ENCODE peak calls at places on chromosomes 2 and 18, in six cellular contexts. Q is K562, T is H1, J is IMR-90, W is mesothelial cell of epicardium, A is upper lobe of right lung. H is an unnamed sample.
A peak's percentile ranks its signal among the peaks of the same experiment; 100 is the strongest.

GRCh38 chr2:207767461-207768167 is 2.1 kb downstream of the FZD5 start:
- DNase-seq in Q (no peak), T (no peak), J (no peak), W (peak; percentile 47), A (peak; percentile 86), H (no peak)

GRCh38 chr2:25265802-25266201 is 75.9 kb downstream of the DNMT3A start:
- DNase-seq in Q (peak; percentile 56), T (no peak), J (no peak), W (no peak), A (no peak), H (no peak)

GRCh38 chr2:135494503-135494902 is 36.5 kb downstream of the ZRANB3 start:
- DNase-seq in Q (no peak), T (no peak), J (peak; percentile 40), W (no peak), A (no peak), H (no peak)

GRCh38 chr2:238688197-238689153 is 159.4 kb upstream of the TWIST2 start:
- DNase-seq in Q (no peak), T (no peak), J (no peak), W (no peak), A (no peak), H (no peak)

GRCh38 chr2:41910126-41910525 is 137.7 kb upstream of the PKDCC start:
- DNase-seq in Q (no peak), T (no peak), J (peak; percentile 77), W (no peak), A (no peak), H (no peak)

GRCh38 chr2:16130906-16131400 is 190.6 kb downstream of the MYCN start:
- DNase-seq in Q (no peak), T (peak; percentile 38), J (no peak), W (no peak), A (no peak), H (no peak)

GRCh38 chr18:31720867-31721266 is 36.5 kb upstream of the B4GALT6 start:
- DNase-seq in Q (no peak), T (no peak), J (no peak), W (no peak), A (no peak), H (no peak)

GRCh38 chr18:57947117-57947516 is 96.9 kb upstream of the NEDD4L start:
- DNase-seq in Q (no peak), T (no peak), J (no peak), W (no peak), A (no peak), H (no peak)

GRCh38 chr2:30730736-30731135 is 76.5 kb downstream of the CAPN13 start:
- DNase-seq in Q (no peak), T (no peak), J (no peak), W (no peak), A (peak; percentile 5), H (no peak)

GRCh38 chr2:172102858-172103359 is at the start of gene DLX2:
- DNase-seq in Q (peak; percentile 97), T (peak; percentile 92), J (peak; percentile 86), W (peak; percentile 91), A (peak; percentile 86), H (peak; percentile 70)

GRCh38 chr2:187876554-187876953 is 322.3 kb upstream of the TFPI start:
- DNase-seq in Q (no peak), T (no peak), J (no peak), W (no peak), A (no peak), H (no peak)

GRCh38 chr2:240620149-240620731 is 5.0 kb upstream of the GPR35 start:
- DNase-seq in Q (no peak), T (no peak), J (no peak), W (no peak), A (peak; percentile 62), H (no peak)

GRCh38 chr2:5253263-5253662 is 438.9 kb upstream of the SOX11 start:
- DNase-seq in Q (no peak), T (no peak), J (no peak), W (no peak), A (no peak), H (no peak)

GRCh38 chr2:4862031-4862430 is 830.2 kb upstream of the SOX11 start:
- DNase-seq in Q (no peak), T (no peak), J (no peak), W (no peak), A (no peak), H (no peak)

GRCh38 chr2:185381631-185382030 is 357.0 kb upstream of the FSIP2 start:
- DNase-seq in Q (no peak), T (no peak), J (no peak), W (no peak), A (no peak), H (no peak)

DNA sequence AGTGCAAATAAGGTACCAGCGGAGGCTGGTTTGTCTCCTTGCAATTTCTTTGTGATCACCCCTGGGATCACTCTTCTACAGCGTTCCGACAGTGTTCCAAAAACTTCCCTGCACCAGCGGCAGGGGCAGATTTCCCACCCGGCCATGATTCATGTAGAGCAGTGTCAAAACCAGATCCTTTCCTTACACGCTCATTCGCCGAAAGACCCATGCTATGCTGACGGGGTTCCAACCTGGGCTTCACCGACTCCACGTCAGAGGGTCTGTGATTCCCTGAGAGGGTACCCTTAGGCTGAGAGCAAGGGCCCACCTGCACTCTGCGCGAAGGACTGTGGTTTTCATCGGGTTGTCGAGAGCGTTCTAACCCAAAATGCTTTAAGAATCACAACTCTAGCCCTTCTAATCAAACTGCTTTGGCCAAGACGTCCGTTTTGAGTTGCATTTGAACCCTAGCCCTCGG is 379 bp upstream of the TTC27 start:
- DNase-seq in Q (no peak), T (no peak), J (peak; percentile 34), W (no peak), A (no peak), H (no peak)
- TF ChIP-seq CTCF in Q (no peak), T (peak; percentile 29), J (no peak), W (no peak), A (peak; percentile 21), H (no peak)

DNA sequence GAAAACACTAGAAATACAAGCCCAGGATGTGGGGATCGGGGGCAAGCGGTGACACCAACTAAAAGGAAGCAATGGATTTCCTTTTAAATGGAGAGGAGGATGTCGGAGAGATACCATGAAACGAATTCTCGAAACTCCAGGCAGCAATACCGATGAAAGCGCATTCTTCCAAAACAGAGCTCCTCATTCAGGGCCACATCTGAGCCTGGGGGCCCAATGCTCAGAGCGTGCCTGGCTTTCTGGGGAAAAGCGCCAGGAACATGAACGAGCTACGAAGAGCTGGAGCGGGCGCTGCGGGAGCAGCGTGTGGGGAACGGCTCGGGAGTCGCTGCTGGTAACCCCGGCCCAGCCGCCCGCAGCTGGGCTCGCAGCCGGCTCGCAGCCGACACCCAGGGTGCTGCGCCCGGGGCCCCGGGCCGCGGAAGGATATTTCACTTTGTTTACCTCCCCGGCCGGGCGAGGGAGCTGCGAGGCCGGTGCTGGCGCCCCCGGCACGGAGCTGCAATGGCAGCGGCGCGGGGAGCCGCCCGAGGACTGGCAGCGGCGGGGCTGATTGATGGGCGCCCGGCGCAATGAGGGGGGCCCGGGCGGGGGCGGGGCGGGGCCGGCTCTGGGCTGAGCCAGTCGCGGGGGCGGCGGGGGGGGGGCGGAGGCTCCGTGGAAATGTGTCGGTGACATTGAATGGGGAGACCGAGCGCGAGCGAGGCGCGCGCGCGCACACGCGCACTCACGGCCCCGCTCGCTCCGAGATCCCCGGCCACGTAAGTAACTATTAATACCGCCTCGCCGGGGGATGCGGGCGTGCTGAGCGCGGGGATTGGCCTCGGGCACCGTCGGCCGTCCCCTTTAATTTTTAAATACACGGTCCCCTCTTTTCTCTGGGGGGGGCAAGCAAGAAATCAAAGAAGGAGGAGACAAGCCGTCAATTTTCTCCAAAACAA is at the start of gene TRIB2:
- DNase-seq in Q (peak; percentile 95), T (peak; percentile 79), J (peak; percentile 84), W (peak; percentile 76), A (peak; percentile 95), H (peak; percentile 55)
- TF ChIP-seq CTCF in Q (peak; percentile 46), T (no peak), J (peak; percentile 24), W (no peak), A (no peak), H (no peak)

GRCh38 chr2:192194065-192194865 is 468 bp downstream of the TMEFF2 start:
- DNase-seq in Q (peak; percentile 1), T (peak; percentile 66), J (peak; percentile 39), W (peak; percentile 62), A (peak; percentile 61), H (no peak)

GRCh38 chr2:192196451-192197194 is 1.9 kb upstream of the TMEFF2 start:
- DNase-seq in Q (no peak), T (no peak), J (no peak), W (no peak), A (no peak), H (no peak)

GRCh38 chr2:192195548-192196418 is 1.1 kb upstream of the TMEFF2 start:
- DNase-seq in Q (peak; percentile 3), T (peak; percentile 82), J (peak; percentile 15), W (peak; percentile 52), A (peak; percentile 63), H (no peak)

GRCh38 chr2:192197387-192197786 is 2.7 kb upstream of the TMEFF2 start:
- DNase-seq in Q (no peak), T (no peak), J (no peak), W (no peak), A (no peak), H (no peak)

GRCh38 chr2:192194866-192195547 is at the start of gene TMEFF2:
- DNase-seq in Q (peak; percentile 63), T (peak; percentile 93), J (peak; percentile 83), W (peak; percentile 82), A (peak; percentile 72), H (no peak)
- TF ChIP-seq CTCF in Q (no peak), T (peak; percentile 36), J (peak; percentile 10), W (no peak), A (no peak), H (no peak)

GRCh38 chr18:77705301-77705700 is 455.7 kb downstream of the GALR1 start:
- DNase-seq in Q (no peak), T (no peak), J (no peak), W (no peak), A (no peak), H (no peak)

GRCh38 chr18:77700051-77700450 is 450.4 kb downstream of the GALR1 start:
- DNase-seq in Q (no peak), T (no peak), J (no peak), W (no peak), A (no peak), H (no peak)

GRCh38 chr18:77702686-77703085 is 453.0 kb downstream of the GALR1 start:
- DNase-seq in Q (no peak), T (no peak), J (peak; percentile 2), W (no peak), A (no peak), H (no peak)

GRCh38 chr18:77701977-77702376 is 452.3 kb downstream of the GALR1 start:
- DNase-seq in Q (no peak), T (no peak), J (no peak), W (no peak), A (no peak), H (no peak)
- TF ChIP-seq CTCF in Q (no peak), T (peak; percentile 13), J (no peak), W (no peak), A (no peak), H (no peak)

H was measured in omental fat pad.